ENCODE peak calls at places on chromosomes 3 and 15, in five cellular contexts. F is stomach, T is neural progenitor cell, X is WTC11, G is astrocyte. U is an unnamed sample.

GRCh38 chr3:174986685-174987084 is 127.6 kb downstream of the NAALADL2 start:
- DNase-seq in F (no peak), T (no peak), X (no peak), G (peak), U (no peak)

GRCh38 chr15:57533062-57533735 is 58.5 kb upstream of the MYZAP start:
- DNase-seq in F (no peak), T (no peak), X (no peak), G (no peak), U (no peak)

GRCh38 chr15:97998307-97999071 is 38.0 kb downstream of the ARRDC4 start:
- DNase-seq in F (no peak), T (no peak), X (no peak), G (no peak), U (no peak)

GRCh38 chr3:197511130-197511529 is 44.6 kb downstream of the BDH1 start:
- DNase-seq in F (no peak), T (no peak), X (no peak), G (peak), U (no peak)

GRCh38 chr3:23629181-23629893 is 176.4 kb upstream of the UBE2E1 start:
- DNase-seq in F (no peak), T (no peak), X (no peak), G (peak), U (no peak)

GRCh38 chr3:13407475-13407874 is 12.6 kb downstream of the NUP210 start:
- DNase-seq in F (no peak), T (no peak), X (no peak), G (no peak), U (no peak)

GRCh38 chr3:64741344-64741743 is 53.5 kb upstream of the ADAMTS9 start:
- DNase-seq in F (no peak), T (no peak), X (no peak), G (peak), U (no peak)

GRCh38 chr3:9916346-9916733 is 558 bp upstream of the IL17RC start:
- DNase-seq in F (no peak), T (peak), X (no peak), G (no peak), U (no peak)

GRCh38 chr3:35200056-35200455 is 439.3 kb upstream of the ARPP21 start:
- DNase-seq in F (no peak), T (no peak), X (no peak), G (peak), U (no peak)

GRCh38 chr3:43733459-43734384 is 43.0 kb downstream of the ABHD5 start:
- DNase-seq in F (no peak), T (no peak), X (peak), G (peak), U (no peak)

DNA sequence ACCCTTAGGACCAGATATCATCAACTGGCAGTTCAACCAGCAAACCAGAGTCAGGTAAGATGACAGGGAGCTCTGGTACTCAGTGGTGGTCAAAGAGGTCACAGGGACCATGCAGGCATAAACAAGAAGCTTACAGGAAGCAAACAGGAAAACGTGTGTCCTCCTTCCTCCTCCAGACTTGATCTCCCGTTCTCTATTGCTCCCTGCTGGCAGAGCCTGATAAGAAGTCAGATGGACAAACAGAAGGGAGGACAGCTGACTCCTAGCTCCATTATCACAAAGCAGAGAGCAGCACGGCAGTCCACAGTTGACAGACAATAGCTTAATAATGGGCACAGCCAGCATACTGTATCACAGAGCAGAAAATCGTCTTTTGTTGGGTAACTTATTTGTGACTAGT is 156.5 kb upstream of the SLC2A2 start:
- DNase-seq in F (no peak), T (no peak), X (no peak), G (no peak), U (no peak)
- TF ChIP-seq CTCF in F (no peak), T (peak), X (no peak), G (peak), U (no peak)

GRCh38 chr15:51829360-51830278 is at the start of gene TMOD3:
- DNase-seq in F (peak), T (peak), X (peak), G (peak), U (peak)
- TF ChIP-seq CTCF in F (no peak), T (no peak), X (no peak), G (no peak), U (no peak)

GRCh38 chr3:42569743-42570142 is 12.0 kb downstream of the SEC22C start:
- DNase-seq in F (no peak), T (no peak), X (no peak), G (no peak), U (no peak)

GRCh38 chr3:42578054-42578453 is 3.7 kb downstream of the SEC22C start:
- DNase-seq in F (no peak), T (no peak), X (no peak), G (no peak), U (no peak)

GRCh38 chr3:42575137-42575741 is 6.5 kb downstream of the SEC22C start:
- DNase-seq in F (no peak), T (no peak), X (no peak), G (no peak), U (no peak)

DNA sequence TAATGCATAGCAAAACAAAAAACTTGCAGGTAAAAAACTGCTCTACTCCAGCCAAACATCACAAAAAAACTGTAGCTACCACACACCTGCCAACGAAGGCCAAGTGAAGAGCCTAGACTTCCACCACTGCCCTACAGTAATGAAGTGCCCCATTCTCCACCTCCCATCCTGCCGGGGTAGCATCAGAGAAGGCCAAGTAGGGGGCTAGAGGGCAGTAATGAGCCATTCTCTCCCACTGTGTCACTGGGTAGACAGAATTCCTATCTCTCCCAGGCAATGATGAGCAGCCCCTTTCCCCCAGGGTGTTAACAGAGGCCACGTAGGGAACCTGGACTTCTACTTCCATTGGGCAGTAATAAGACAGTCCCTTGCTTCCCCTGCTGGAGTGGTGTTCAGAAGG is 9.5 kb downstream of the SEC22C start:
- DNase-seq in F (no peak), T (peak), X (peak), G (no peak), U (peak)
- TF ChIP-seq CTCF in F (no peak), T (peak), X (peak), G (peak), U (peak)

GRCh38 chr15:24857777-24858176 is 97.0 kb upstream of the SNRPN start:
- DNase-seq in F (no peak), T (peak), X (no peak), G (peak), U (no peak)

GRCh38 chr15:24858737-24859601 is 95.8 kb upstream of the SNRPN start:
- DNase-seq in F (no peak), T (peak), X (no peak), G (peak), U (no peak)

GRCh38 chr15:24857094-24857437 is 97.7 kb upstream of the SNRPN start:
- DNase-seq in F (no peak), T (peak), X (no peak), G (no peak), U (no peak)

GRCh38 chr15:24861014-24861690 is 93.6 kb upstream of the SNRPN start:
- DNase-seq in F (no peak), T (no peak), X (no peak), G (no peak), U (no peak)

GRCh38 chr15:24856397-24857093 is 98.2 kb upstream of the SNRPN start:
- DNase-seq in F (no peak), T (peak), X (peak), G (peak), U (peak)
- TF ChIP-seq CTCF in F (no peak), T (peak), X (no peak), G (no peak), U (no peak)

GRCh38 chr3:151159806-151160205 is 43.2 kb downstream of the GPR171 start:
- DNase-seq in F (no peak), T (no peak), X (no peak), G (no peak), U (no peak)

GRCh38 chr3:151154566-151154965 is 48.5 kb downstream of the GPR171 start:
- DNase-seq in F (no peak), T (no peak), X (no peak), G (no peak), U (no peak)

GRCh38 chr3:151152626-151153025 is 50.4 kb downstream of the GPR171 start:
- DNase-seq in F (no peak), T (no peak), X (no peak), G (no peak), U (no peak)

GRCh38 chr3:151155409-151156128 is 47.4 kb downstream of the GPR171 start:
- DNase-seq in F (no peak), T (peak), X (no peak), G (no peak), U (no peak)

GRCh38 chr3:151156618-151157216 is 46.3 kb downstream of the GPR171 start:
- DNase-seq in F (no peak), T (peak), X (peak), G (peak), U (peak)
- TF ChIP-seq CTCF in F (no peak), T (peak), X (peak), G (peak), U (peak)

DNA sequence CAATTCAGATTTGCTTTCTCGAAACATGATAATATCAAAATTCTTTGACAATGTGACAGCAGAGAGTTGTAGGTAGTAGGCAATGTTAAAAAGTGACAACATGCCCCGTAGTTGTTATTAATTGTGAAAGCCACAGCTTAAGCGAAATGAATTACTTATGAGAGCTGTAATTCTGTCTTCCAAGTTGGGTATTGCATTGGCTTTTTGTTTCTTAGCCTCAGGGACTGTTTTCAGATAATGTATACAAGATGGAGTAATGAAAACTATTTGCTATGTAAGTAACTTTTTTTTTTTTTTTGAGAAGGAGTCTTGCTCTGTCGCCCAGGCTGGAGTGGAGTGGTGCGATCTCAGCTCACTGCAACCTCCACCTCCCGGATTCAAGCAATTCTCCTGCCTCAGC is 43.1 kb upstream of the MAP3K13 start:
- DNase-seq in F (no peak), T (no peak), X (no peak), G (no peak), U (no peak)
- TF ChIP-seq CTCF in F (no peak), T (no peak), X (no peak), G (no peak), U (no peak)

DNA sequence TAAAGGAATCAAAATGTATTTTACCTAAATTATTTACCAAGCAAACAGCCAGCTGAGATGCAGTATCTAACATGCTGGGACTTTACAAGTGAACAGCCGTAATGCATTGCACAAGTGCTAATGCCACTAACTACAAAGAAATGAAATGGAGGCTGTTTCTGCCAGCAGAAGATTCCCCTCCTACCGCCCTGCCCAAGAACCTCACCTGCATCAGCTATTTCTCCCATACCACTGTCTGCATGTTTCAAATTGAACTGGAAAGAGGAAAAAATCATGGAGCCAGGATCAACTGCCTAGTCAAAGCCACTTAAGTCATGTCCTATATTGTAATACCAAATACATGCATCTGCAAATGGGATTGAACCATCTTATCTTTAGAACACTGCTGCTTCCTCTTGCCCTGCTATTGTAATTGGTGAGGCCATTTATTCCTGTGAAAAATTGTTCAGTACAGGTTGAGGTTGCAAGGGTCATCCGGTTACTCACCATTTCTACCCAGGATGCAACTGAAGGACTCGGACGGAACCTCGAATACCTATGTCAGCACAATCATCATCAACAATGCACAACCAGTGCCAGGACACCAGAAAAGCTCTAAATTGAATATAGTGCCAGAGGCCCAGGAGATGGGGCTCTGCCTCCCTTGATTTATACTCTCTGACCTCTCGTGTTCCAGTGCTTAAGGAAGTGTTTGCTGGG is 27.5 kb downstream of the ANXA2 start:
- DNase-seq in F (no peak), T (no peak), X (no peak), G (peak), U (no peak)
- TF ChIP-seq CTCF in F (no peak), T (no peak), X (no peak), G (no peak), U (no peak)

DNA sequence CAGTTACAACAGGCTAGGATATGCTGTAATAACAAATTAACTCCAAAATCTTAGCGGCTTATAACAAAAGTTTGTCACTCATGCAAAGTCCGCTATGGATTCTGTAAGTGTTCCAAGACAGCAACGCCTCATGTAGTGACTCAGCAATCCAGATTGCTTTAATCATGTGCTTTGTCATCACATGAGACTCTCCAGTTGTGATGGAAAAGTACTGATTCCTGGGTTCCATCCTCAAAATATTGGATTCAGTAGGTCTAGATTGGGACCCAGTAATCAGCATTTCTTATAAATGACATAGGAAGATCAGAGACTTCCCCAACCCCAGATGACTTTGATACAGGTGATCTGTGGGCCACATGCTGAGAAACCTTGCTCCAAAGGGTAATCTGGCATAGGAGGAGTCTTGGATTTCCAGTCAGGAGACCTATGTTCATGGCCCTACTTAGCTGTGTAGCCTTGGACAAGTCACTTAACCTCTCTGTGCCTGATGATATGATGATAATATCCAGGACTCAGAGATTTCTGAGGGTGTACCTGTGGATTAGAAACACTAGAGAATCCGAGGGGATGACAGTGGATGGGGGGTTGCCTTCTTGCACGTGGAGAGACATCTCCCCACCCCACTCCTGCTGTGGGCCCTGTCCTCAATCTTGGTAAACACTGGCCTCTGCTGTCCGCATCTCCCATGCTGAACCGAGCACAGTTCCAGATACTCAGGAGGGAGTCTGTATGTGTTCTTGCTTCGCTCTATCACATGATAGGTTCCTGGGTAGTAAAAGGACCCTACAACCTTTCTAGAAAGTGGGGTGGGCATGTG is 65.5 kb downstream of the CORO2B start:
- DNase-seq in F (no peak), T (no peak), X (no peak), G (peak), U (no peak)
- TF ChIP-seq CTCF in F (no peak), T (peak), X (no peak), G (no peak), U (no peak)

GRCh38 chr3:129555616-129556357 is 12.8 kb downstream of the H1-8 start:
- DNase-seq in F (no peak), T (no peak), X (no peak), G (no peak), U (no peak)
- TF ChIP-seq CTCF in F (no peak), T (no peak), X (no peak), G (no peak), U (no peak)

GRCh38 chr3:45546223-45546622 is 48.3 kb upstream of the LIMD1 start:
- DNase-seq in F (no peak), T (no peak), X (no peak), G (no peak), U (no peak)

GRCh38 chr3:45545476-45545875 is 49.1 kb upstream of the LIMD1 start:
- DNase-seq in F (no peak), T (no peak), X (no peak), G (no peak), U (no peak)

GRCh38 chr3:45546636-45547201 is 47.8 kb upstream of the LIMD1 start:
- DNase-seq in F (no peak), T (peak), X (peak), G (no peak), U (peak)

GRCh38 chr3:45544024-45544718 is 50.4 kb upstream of the LIMD1 start:
- DNase-seq in F (no peak), T (no peak), X (no peak), G (no peak), U (no peak)

GRCh38 chr3:45544719-45545296 is 49.7 kb upstream of the LIMD1 start:
- DNase-seq in F (no peak), T (no peak), X (no peak), G (no peak), U (no peak)
- TF ChIP-seq CTCF in F (no peak), T (no peak), X (no peak), G (no peak), U (no peak)